ENCODE peak calls at places on chromosomes 1 and 21, in ten cellular contexts. M is GM12878, A is A549, I is stomach, K is prostate gland, Q is IMR-90, U is K562, R is tibial nerve, E is upper lobe of left lung, N is GM12892. P is an unnamed sample.

GRCh38 chr1:10646347-10646861 is 150.0 kb downstream of the CASZ1 start:
- DNase-seq in M (no peak), A (peak; percentile 51), I (peak; percentile 80), K (peak; percentile 59), Q (peak; percentile 67), U (peak; percentile 72), R (no peak), E (no peak), N (no peak), P (no peak)

GRCh38 chr1:19338323-19338762 is 26.2 kb downstream of the SLC66A1 start:
- DNase-seq in M (no peak), A (no peak), I (no peak), K (peak; percentile 71), Q (no peak), U (peak; percentile 40), R (no peak), E (no peak), N (no peak), P (no peak)

GRCh38 chr1:196535727-196536126 is 72.5 kb downstream of the KCNT2 start:
- DNase-seq in M (no peak), A (peak; percentile 65), I (no peak), K (no peak), Q (peak; percentile 39), U (peak; percentile 64), R (no peak), E (no peak), N (no peak), P (peak; percentile 71)

GRCh38 chr1:215568287-215568692 is 1.2 kb downstream of the KCTD3 start:
- DNase-seq in M (no peak), A (peak; percentile 25), I (no peak), K (peak; percentile 53), Q (peak; percentile 75), U (peak; percentile 68), R (no peak), E (no peak), N (no peak), P (peak; percentile 64)

GRCh38 chr1:113401067-113401466 is 10.8 kb downstream of the MAGI3 start:
- DNase-seq in M (no peak), A (no peak), I (no peak), K (no peak), Q (no peak), U (no peak), R (no peak), E (no peak), N (no peak), P (peak; percentile 20)

GRCh38 chr21:25568230-25568629 is 39.1 kb downstream of the MRPL39 start:
- DNase-seq in M (no peak), A (no peak), I (no peak), K (no peak), Q (peak; percentile 78), U (no peak), R (no peak), E (peak; percentile 43), N (no peak), P (no peak)

GRCh38 chr1:223840254-223840653 is 5.5 kb downstream of the TP53BP2 start:
- DNase-seq in M (no peak), A (no peak), I (no peak), K (no peak), Q (no peak), U (no peak), R (no peak), E (no peak), N (no peak), P (no peak)

GRCh38 chr1:161908264-161908663 is 115.4 kb downstream of the OLFML2B start:
- DNase-seq in M (no peak), A (no peak), I (no peak), K (no peak), Q (no peak), U (no peak), R (no peak), E (no peak), N (no peak), P (no peak)

GRCh38 chr1:203153051-203153988 is 22.3 kb downstream of the MYBPH start:
- DNase-seq in M (no peak), A (no peak), I (no peak), K (no peak), Q (no peak), U (no peak), R (no peak), E (no peak), N (no peak), P (no peak)

GRCh38 chr21:45655071-45655470 is 11.5 kb downstream of the PCBP3 start:
- DNase-seq in M (no peak), A (no peak), I (no peak), K (no peak), Q (peak; percentile 78), U (no peak), R (no peak), E (no peak), N (no peak), P (no peak)

GRCh38 chr1:116666090-116666489 is 1.4 kb downstream of the IGSF3 start:
- DNase-seq in M (no peak), A (no peak), I (no peak), K (no peak), Q (no peak), U (no peak), R (no peak), E (peak; percentile 39), N (no peak), P (peak; percentile 27)

DNA sequence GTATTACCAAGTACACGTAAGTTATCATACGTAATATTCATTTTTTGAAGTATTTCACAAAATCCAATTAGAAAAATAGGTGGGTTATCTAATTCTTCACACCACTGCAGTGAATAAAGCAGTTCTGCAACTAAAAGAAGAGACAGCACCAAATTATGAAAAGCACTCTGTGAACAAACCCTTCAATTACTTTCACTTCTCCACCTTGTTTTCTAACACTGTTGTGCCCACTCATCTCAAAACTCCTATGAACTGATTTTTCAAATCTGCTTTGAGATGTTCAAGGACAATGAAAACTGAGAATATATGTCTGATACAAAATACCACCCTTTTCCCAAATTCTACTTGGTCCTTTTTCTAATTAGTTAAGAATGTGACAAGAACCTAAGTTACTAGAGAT is 39.4 kb downstream of the LTN1 start:
- DNase-seq in M (peak; percentile 17), A (no peak), I (no peak), K (no peak), Q (no peak), U (no peak), R (no peak), E (no peak), N (no peak), P (no peak)
- TF ChIP-seq POLR2A in M (no peak), A (no peak), I (no peak), K (no peak), Q (no peak), U (no peak), R (no peak), E (no peak), N (no peak), P (no peak)

GRCh38 chr1:153922838-153923652 is at the start of gene GATAD2B:
- DNase-seq in M (peak; percentile 100), A (peak; percentile 100), I (peak; percentile 100), K (peak; percentile 100), Q (peak; percentile 100), U (peak; percentile 100), R (peak; percentile 98), E (peak; percentile 100), N (peak; percentile 91), P (peak; percentile 100)
- TF ChIP-seq POLR2A in M (peak; percentile 79), A (peak; percentile 64), I (no peak), K (peak; percentile 59), Q (peak; percentile 53), U (peak; percentile 72), R (peak; percentile 48), E (peak; percentile 42), N (peak; percentile 76), P (peak; percentile 71)

DNA sequence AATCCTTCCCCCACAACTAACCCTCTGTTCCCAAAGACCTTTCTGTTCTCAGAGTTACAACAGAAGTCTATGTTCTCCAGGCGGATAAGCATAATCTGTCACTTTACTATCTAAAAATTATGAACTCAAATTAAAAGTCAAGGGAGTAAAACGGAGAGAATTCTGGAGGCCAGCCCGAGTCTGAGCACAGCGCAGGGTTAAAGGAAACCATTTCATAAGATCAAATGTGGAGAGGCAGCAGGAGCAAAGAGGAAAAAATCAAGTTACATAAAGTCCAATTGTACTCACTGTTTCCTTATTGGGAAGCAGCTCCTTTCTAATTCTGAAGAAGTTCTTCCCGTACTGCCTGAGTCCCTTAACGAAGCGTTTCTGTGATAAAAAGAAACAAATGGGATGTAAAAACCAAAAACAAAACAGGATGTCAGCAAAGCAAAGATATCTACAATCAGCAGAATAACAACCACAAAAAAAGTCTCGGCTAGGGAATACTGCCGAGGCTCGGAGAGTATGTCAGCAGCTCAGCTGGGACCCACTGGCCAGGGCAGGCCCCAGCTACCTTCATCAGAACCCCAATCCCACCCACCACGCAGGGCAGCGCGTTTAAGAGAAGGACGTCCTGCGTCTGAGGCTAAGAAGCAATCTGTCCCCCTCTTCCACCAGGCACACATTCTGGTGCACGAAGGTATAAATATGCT is 104.7 kb downstream of the SLC45A1 start:
- DNase-seq in M (no peak), A (no peak), I (no peak), K (no peak), Q (peak; percentile 30), U (peak; percentile 51), R (no peak), E (no peak), N (no peak), P (peak; percentile 49)
- TF ChIP-seq POLR2A in M (no peak), A (no peak), I (no peak), K (no peak), Q (no peak), U (no peak), R (peak; percentile 12), E (no peak), N (no peak), P (peak; percentile 34)

DNA sequence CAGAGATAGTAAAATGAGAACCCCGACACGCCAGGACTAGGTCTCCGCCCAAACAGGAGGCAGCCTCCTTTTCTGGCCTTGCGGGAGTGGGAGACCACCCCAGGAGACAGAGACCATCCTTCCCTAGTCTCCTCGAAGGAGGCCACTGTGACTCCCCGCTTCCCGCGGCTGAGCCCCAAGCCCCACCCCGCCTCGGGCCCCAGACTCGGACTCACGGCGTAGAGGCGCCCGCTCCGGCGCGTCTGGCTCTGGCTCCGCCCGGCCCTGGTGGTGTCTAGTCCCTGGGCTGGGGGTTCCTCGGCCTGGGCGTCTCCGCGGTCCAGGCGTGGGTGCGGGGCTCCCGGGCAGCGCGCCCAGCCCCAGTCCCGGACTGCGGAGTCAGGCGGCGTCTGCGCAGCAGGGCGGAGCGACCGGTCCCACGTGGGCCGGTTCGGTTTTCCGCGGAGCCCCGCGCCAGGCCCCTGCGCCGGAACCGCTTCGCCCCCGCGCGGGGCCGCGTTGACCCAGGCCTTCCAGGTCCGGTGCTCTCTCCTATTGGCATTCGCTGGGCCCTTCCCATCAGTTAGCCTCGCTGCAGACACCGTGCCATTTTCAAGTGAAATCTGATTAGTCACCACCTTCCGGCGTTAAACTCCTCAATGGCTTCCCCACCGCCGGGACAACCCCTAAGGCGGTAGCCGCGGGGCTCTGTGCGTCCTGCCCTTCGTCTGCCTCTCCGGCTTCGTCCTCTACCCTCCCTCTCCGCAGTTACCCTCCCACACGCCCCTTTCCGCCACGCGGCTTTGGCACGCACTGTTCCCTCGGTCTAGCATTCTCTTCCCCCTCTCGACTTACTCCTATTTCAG is at the start of gene C1orf216:
- DNase-seq in M (no peak), A (peak; percentile 54), I (peak; percentile 49), K (peak; percentile 38), Q (peak; percentile 72), U (peak; percentile 79), R (peak; percentile 27), E (peak; percentile 60), N (peak; percentile 60), P (peak; percentile 74)
- TF ChIP-seq POLR2A in M (peak; percentile 81), A (peak; percentile 68), I (no peak), K (peak; percentile 24), Q (peak; percentile 66), U (peak; percentile 82), R (peak; percentile 66), E (no peak), N (peak; percentile 73), P (peak; percentile 58)

GRCh38 chr1:156475568-156476500 is 24.7 kb downstream of the MEF2D start:
- DNase-seq in M (no peak), A (no peak), I (peak; percentile 66), K (peak; percentile 48), Q (peak; percentile 99), U (no peak), R (no peak), E (no peak), N (no peak), P (no peak)
- TF ChIP-seq POLR2A in M (peak; percentile 46), A (no peak), I (no peak), K (peak; percentile 6), Q (peak; percentile 62), U (no peak), R (no peak), E (no peak), N (no peak), P (no peak)